ENCODE peak calls at places on chromosomes 2 and 18, in five cellular contexts. S, F, L, W and B are unnamed samples.

GRCh38 chr2:170716851-170717598 is 1.9 kb downstream of the SP5 start:
- ATAC-seq in W (no peak), S (peak; percentile 69), F (peak; percentile 28), L (no peak), B (peak; percentile 55)

GRCh38 chr2:47904903-47905453 is 1.3 kb downstream of the FBXO11 start:
- ATAC-seq in F (peak; percentile 23), W (peak; percentile 2), S (peak; percentile 6), L (peak; percentile 1), B (peak; percentile 0)

GRCh38 chr18:9109523-9109922 is 7.0 kb downstream of the NDUFV2 start:
- ATAC-seq in L (no peak), W (no peak), F (no peak), S (no peak), B (no peak)

GRCh38 chr2:222884765-222885424 is 24.1 kb downstream of the ACSL3 start:
- ATAC-seq in W (no peak), F (no peak), S (no peak), L (no peak), B (no peak)

GRCh38 chr2:221345516-221345915 is 226.6 kb downstream of the EPHA4 start:
- ATAC-seq in S (no peak), F (no peak), W (no peak), L (no peak), B (no peak)

GRCh38 chr2:9297156-9297555 is 90.5 kb downstream of the ASAP2 start:
- ATAC-seq in S (no peak), W (no peak), F (no peak), L (no peak), B (peak; percentile 80)

GRCh38 chr2:174059178-174059874 is 94.2 kb upstream of the SP3 start:
- ATAC-seq in L (peak; percentile 93), S (no peak), F (peak; percentile 19), W (no peak), B (peak; percentile 34)

GRCh38 chr2:187482796-187483195 is 34.7 kb upstream of the CALCRL start:
- ATAC-seq in L (no peak), W (peak; percentile 96), S (no peak), F (peak; percentile 27), B (no peak)

GRCh38 chr2:224945134-224945533 is 97.1 kb downstream of the DOCK10 start:
- ATAC-seq in S (no peak), L (no peak), F (no peak), W (peak; percentile 52), B (no peak)

GRCh38 chr2:127864877-127865276 is 6.9 kb upstream of the POLR2D start:
- ATAC-seq in S (peak; percentile 74), L (peak; percentile 97), F (peak; percentile 20), W (no peak), B (no peak)

GRCh38 chr2:43798300-43798699 is 24.5 kb downstream of the DYNC2LI1 start:
- ATAC-seq in S (peak; percentile 43), F (peak; percentile 84), W (peak; percentile 50), L (peak; percentile 78), B (no peak)

GRCh38 chr18:68147728-68148127 is 567.2 kb downstream of the TMX3 start:
- ATAC-seq in L (no peak), S (no peak), W (no peak), F (no peak), B (no peak)

GRCh38 chr2:168797286-168797655 is 5.2 kb upstream of the NOSTRIN start:
- ATAC-seq in S (no peak), F (no peak), L (peak; percentile 44), W (no peak), B (no peak)

GRCh38 chr2:168798076-168798887 is 4.2 kb upstream of the NOSTRIN start:
- ATAC-seq in W (no peak), S (no peak), L (peak; percentile 76), F (no peak), B (no peak)

GRCh38 chr2:168796090-168796577 is 6.3 kb upstream of the NOSTRIN start:
- ATAC-seq in W (no peak), F (peak; percentile 75), S (no peak), L (peak; percentile 4), B (no peak)

GRCh38 chr2:168798888-168799410 is 3.5 kb upstream of the NOSTRIN start:
- ATAC-seq in W (no peak), S (no peak), L (peak; percentile 6), F (no peak), B (no peak)

DNA sequence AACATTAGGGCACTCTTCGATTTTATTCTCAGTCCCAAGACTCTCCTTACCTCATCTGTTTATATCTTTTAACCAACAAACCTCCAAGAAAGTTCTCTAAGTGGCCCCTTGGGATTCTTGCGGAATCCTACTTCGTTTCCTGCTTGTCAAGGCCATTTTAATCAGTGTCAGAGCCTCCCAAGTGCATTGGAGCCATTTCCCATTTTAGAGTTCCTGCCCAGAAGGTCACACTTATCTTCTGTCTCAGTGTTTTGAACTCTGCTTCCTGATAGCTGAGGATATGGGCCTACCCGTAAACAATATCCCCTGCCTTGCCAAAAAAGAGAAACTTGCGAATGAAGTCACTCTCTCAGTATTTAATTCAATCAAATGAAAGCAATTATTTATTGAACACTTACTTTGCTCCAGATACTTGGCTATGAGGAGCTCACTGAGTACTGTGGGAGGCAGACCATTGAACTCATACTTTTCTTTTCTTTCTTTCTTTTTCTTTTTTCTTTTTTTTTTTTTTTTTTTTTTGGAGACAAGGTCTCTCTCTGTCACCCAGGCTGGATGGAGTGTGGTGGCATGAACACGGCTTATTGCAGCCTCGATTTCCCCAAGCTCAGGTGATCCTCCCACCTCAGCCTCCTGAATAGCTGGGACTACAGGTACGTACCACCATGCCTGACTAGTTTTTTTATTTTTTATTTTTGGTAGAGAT is 5.7 kb upstream of the NOSTRIN start:
- ATAC-seq in L (peak; percentile 67), F (no peak), S (no peak), W (no peak), B (no peak)
- TF ChIP-seq EP300 in L (peak; percentile 83), F (no peak), S (no peak), W (no peak), B (no peak)

GRCh38 chr2:46813046-46813445 is 102.6 kb downstream of the MCFD2 start:
- ATAC-seq in W (no peak), S (peak; percentile 27), F (peak; percentile 20), L (no peak), B (no peak)

GRCh38 chr2:46813680-46814079 is 101.9 kb downstream of the MCFD2 start:
- ATAC-seq in L (no peak), W (no peak), F (no peak), S (no peak), B (no peak)

GRCh38 chr2:46815121-46815802 is 100.3 kb downstream of the MCFD2 start:
- ATAC-seq in F (no peak), W (no peak), S (no peak), L (no peak), B (no peak)

GRCh38 chr2:46814562-46814961 is 101.0 kb downstream of the MCFD2 start:
- ATAC-seq in S (no peak), W (no peak), L (no peak), F (no peak), B (no peak)

DNA sequence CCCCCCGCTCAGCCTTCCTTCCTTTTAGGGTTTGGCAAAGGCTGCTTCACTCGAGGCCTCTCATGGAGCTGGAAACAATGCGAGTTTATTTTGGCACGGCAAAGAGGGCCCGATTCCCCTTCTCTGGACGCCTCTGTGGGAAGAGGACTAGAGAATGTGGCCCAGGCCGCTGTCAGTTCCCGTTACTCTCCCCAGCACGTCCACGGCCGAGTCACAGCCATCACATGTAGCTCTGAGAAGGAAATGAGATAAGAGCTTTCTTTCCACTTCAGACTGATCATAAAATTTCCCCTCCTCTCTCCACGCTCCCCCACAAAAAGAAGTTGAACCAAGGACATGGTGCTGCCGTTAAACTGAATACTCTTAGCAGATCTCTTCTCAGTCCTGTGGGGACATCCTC is 101.4 kb downstream of the MCFD2 start:
- ATAC-seq in F (no peak), S (no peak), W (no peak), L (peak; percentile 35), B (peak; percentile 27)
- TF ChIP-seq EP300 in F (no peak), S (no peak), W (no peak), L (no peak), B (no peak)

DNA sequence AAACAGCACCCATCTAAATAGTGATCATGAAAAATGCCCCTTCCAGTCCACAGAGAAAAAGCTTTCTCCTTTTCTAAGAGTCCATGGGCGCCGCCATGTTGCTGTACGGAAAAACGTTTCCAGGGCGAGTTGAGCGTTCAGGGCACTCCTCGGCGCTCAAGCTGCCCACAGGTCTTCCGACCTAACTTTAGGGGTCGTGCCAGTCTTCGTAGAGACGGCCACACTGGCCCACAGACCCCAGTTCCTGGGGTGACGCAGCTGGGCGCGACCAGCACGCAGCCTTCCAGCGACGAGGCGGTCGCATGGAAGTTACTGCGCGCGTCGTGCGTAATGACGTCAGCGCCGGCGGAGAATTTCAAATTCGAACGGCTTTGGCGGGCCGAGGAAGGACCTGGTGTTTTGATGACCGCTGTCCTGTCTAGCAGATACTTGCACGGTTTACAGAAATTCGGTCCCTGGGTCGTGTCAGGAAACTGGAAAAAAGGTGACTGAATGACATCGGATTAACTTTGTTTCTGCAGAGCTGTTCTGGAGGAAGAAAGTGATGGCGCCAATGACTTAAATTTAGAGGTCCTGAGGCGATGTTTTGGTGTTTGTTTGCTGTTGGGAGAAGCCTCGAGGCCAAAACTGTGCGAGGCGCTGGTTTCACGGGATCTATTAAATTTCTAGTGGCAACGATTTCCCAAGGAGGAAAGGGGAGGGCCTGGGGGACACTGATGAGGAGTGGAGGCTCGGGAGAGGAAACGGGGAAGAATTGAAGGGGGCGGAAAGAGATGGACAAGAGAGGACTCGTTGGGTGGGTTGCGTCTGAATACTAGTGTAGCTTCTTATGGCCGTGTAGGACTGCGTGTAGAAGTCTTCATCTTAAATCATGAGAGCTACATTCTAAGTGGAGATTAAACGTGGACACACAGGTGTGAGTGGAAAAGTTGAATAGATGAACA is at the start of the genes METTL4 and NDC80:
- ATAC-seq in S (peak; percentile 91), F (peak; percentile 91), W (peak; percentile 82), L (peak; percentile 79), B (peak; percentile 90)
- TF ChIP-seq EP300 in S (no peak), F (no peak), W (no peak), L (peak; percentile 55), B (no peak)

GRCh38 chr18:22668496-22668895 is 250.8 kb upstream of the CTAGE1 start:
- ATAC-seq in S (no peak), F (no peak), L (peak; percentile 41), W (no peak), B (no peak)

GRCh38 chr18:22670914-22671313 is 253.2 kb upstream of the CTAGE1 start:
- ATAC-seq in L (no peak), W (peak; percentile 65), S (no peak), F (no peak), B (no peak)

GRCh38 chr18:22667158-22667557 is 249.4 kb upstream of the CTAGE1 start:
- ATAC-seq in L (peak; percentile 83), W (no peak), F (no peak), S (no peak), B (no peak)

GRCh38 chr18:22666411-22666940 is 248.8 kb upstream of the CTAGE1 start:
- ATAC-seq in S (no peak), F (no peak), L (no peak), W (peak; percentile 13), B (no peak)

DNA sequence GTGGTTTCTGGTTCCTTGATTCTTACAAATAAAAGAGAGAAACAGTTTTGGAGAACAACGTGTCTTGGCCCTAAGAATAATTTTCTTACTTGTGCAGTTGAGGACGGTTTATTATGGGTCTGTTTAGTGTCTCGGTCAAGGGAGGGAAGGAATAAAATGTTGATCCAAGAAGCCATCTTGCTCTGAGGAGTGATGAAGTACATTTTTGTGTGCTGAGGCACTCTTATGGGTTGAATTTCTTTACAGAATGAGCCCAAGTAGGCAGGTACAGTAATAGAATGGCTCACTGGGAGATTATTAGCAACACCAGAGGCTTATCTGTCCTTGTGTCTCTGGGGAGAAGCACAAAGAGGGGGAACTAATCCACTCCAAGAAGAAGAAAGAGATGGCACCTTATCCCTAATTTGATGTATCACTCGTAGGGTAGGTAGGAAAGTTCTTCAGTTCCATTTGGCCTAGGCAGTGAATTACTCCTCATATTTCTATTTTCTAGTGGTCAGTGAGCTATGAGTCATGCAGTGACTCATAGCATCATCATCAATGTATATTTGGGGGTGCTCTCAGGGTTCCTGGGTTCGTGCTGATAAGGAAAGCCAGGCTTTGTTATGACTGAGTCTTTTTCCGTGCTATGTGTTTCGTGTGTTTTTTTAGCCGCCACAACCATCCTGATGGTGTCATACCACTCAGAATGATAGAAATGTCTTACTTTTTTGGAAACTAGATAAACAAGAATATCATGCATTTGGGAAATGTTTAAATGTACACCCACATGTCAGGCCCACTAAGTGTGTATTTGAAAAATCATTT is 250.1 kb upstream of the CTAGE1 start:
- ATAC-seq in W (peak; percentile 79), L (peak; percentile 88), F (no peak), S (no peak), B (peak; percentile 41)
- TF ChIP-seq EP300 in W (no peak), L (peak; percentile 92), F (no peak), S (no peak), B (no peak)